ENCODE peak calls at places on chromosomes 11 and 22, in five cellular contexts. S is H1, B is SK-N-SH, H is HepG2, M is HCT116. Q is an unnamed sample.

GRCh38 chr11:14974021-14974698 is 2.0 kb upstream of the CALCA start:
- DNase-seq in S (no peak), B (peak), H (no peak), M (no peak), Q (no peak)

GRCh38 chr11:79082920-79083319 is 357.9 kb downstream of the TENM4 start:
- DNase-seq in S (no peak), B (no peak), H (no peak), M (no peak), Q (no peak)

GRCh38 chr22:20456064-20456721 is 18.6 kb upstream of the SCARF2 start:
- DNase-seq in S (peak), B (peak), H (peak), M (peak), Q (no peak)

GRCh38 chr11:73388241-73389133 is 12.3 kb downstream of the RELT start:
- DNase-seq in S (no peak), B (no peak), H (no peak), M (no peak), Q (no peak)

GRCh38 chr22:32175751-32176644 is 16.9 kb upstream of the C22orf42 start:
- DNase-seq in S (no peak), B (peak), H (no peak), M (no peak), Q (no peak)

GRCh38 chr22:25141994-25142620 is 57.6 kb upstream of the CRYBB3 start:
- DNase-seq in S (no peak), B (peak), H (no peak), M (no peak), Q (no peak)

GRCh38 chr11:128133501-128133900 is 453.9 kb downstream of the ETS1 start:
- DNase-seq in S (no peak), B (no peak), H (no peak), M (no peak), Q (no peak)

GRCh38 chr11:11500744-11501487 is 120.9 kb downstream of the GALNT18 start:
- DNase-seq in S (peak), B (no peak), H (no peak), M (no peak), Q (no peak)

GRCh38 chr11:123628936-123629683 is 25.3 kb downstream of the SCN3B start:
- DNase-seq in S (no peak), B (peak), H (no peak), M (no peak), Q (no peak)

GRCh38 chr11:119403021-119403420 is 20.0 kb downstream of the THY1 start:
- DNase-seq in S (no peak), B (no peak), H (no peak), M (no peak), Q (no peak)

GRCh38 chr22:43198936-43199335 is 12.0 kb upstream of the TTLL12 start:
- DNase-seq in S (no peak), B (no peak), H (no peak), M (no peak), Q (no peak)

GRCh38 chr22:19103881-19104821 is 18.1 kb downstream of the DGCR2 start:
- DNase-seq in S (no peak), B (no peak), H (no peak), M (no peak), Q (no peak)

GRCh38 chr11:56140151-56140661 is at the start of gene OR8J3:
- DNase-seq in S (no peak), B (no peak), H (no peak), M (no peak), Q (no peak)

GRCh38 chr22:23777776-23778575 is 5.3 kb downstream of the MMP11 start:
- DNase-seq in S (no peak), B (no peak), H (no peak), M (no peak), Q (no peak)

GRCh38 chr11:44003736-44004451 is 43.9 kb upstream of the ACCSL start:
- DNase-seq in S (no peak), B (no peak), H (no peak), M (no peak), Q (no peak)

DNA sequence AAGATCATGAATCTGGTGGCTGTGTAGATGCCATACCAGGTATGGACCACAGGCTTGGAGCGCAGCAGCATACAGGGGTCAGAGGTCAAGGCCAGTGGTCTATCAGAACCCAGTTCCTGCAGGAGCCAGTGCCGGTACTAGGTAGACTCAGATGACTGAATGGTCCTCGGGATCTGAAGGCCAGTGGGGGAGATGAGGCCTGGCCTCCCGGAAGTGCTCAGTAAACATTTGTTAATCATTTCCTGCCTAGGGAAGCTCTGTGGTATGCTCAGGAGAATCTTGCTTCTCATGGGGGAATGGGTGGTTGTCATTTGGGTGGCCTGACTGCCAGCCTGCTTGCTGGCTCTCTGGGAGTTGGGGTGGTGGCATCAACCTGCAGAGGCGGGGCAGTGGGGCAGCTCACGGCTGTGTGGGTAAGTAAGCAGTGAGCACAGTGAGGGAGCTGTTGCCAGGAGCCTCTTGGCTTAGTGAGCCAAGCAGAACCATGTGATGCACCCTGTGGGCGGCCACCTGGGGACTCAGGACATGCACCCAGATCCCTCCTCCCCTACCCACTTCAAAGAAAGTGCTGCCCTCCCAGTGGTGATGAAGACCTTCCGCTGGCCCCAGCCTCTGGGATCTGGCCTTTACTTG is 33.0 kb downstream of the PTPRJ start:
- DNase-seq in S (no peak), B (no peak), H (peak), M (no peak), Q (no peak)
- TF ChIP-seq JUND in S (no peak), B (no peak), H (no peak), M (no peak), Q (no peak)

GRCh38 chr11:129285387-129285786 is 90.3 kb upstream of the BARX2 start:
- DNase-seq in S (no peak), B (no peak), H (no peak), M (no peak), Q (no peak)
- TF ChIP-seq JUND in S (no peak), B (no peak), H (no peak), M (no peak), Q (no peak)

GRCh38 chr11:77589181-77589520 is 602 bp upstream of the AQP11 start:
- DNase-seq in S (no peak), B (no peak), H (no peak), M (no peak), Q (no peak)
- TF ChIP-seq JUND in S (no peak), B (no peak), H (no peak), M (no peak), Q (no peak)

DNA sequence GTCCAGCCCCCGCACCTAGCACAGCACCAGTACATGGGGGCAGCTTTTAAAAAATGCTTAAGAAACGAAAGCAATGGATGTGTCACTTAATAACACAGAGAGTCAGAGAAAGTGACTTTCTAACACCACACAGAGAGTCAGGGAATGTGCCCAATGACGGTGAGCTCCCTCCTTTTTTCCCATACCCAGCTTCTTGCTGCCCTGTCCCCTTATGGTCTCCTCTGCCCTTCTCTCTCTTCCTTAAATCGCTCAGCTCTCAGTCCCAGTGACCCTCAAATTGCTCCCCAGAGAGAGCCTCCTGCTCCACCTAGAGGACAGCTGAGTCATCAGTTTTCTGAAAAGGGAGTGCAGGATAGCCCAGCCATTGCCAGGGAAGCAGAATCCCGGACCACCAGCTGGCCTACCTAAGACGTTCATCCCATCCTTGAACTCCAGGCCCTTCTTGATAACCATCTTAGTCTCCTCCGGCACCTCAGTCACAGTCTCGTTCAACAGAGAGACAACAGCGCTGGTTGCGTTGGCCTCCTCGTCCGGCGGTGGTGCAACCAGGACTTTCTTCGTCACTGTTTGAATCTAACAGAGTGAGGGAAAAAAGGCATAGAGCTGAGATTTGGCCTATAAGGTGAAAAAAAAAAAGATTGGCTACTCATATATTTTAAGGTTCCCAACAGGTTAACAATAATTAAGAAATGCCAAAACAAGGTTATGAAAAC is 113.5 kb downstream of the SLC1A2 start:
- DNase-seq in S (peak), B (peak), H (peak), M (peak), Q (peak)
- TF ChIP-seq JUND in S (no peak), B (no peak), H (no peak), M (no peak), Q (no peak)

GRCh38 chr11:67230406-67230805 is 35.9 kb upstream of the GRK2 start:
- DNase-seq in S (no peak), B (no peak), H (no peak), M (no peak), Q (no peak)
- TF ChIP-seq JUND in S (no peak), B (no peak), H (no peak), M (no peak), Q (no peak)